ENCODE peak calls at places on chromosomes 12 and 14, in four cellular contexts. I, D, L and V are unnamed samples. For H3K27me3, the result is how much of the 10 kb centered on the place peaks cover.

GRCh38 chr14:89965839-89966238 is 10.1 kb downstream of the TDP1 start:
- DNase-seq in I (no peak), D (no peak), L (no peak), V (no peak)

GRCh38 chr14:88002421-88002820 is 2.5 kb upstream of the GPR65 start:
- DNase-seq in I (no peak), D (no peak), L (no peak), V (no peak)

GRCh38 chr14:30751646-30752416 is 122.5 kb upstream of the COCH start:
- DNase-seq in I (no peak), D (no peak), L (no peak), V (no peak)

GRCh38 chr14:49634547-49635334 is at the start of gene DNAAF2:
- DNase-seq in I (peak), D (peak), L (peak), V (peak)

GRCh38 chr14:69680297-69680696 is 68.9 kb downstream of the SUSD6 start:
- DNase-seq in I (no peak), D (no peak), L (no peak), V (no peak)

GRCh38 chr14:33530358-33530757 is 420.5 kb downstream of the EGLN3 start:
- DNase-seq in I (no peak), D (no peak), L (no peak), V (no peak)

GRCh38 chr12:89731614-89732013 is 23.0 kb upstream of the ATP2B1 start:
- DNase-seq in I (peak), D (no peak), L (no peak), V (no peak)

GRCh38 chr14:101988377-101988776 is 24.0 kb downstream of the DYNC1H1 start:
- DNase-seq in I (no peak), D (no peak), L (no peak), V (no peak)

GRCh38 chr12:18430425-18431048 is 169.2 kb downstream of the PIK3C2G start:
- DNase-seq in I (peak), D (no peak), L (peak), V (no peak)

GRCh38 chr12:131943876-131944275 is 5.9 kb upstream of the EP400 start:
- DNase-seq in I (no peak), D (peak), L (peak), V (no peak)

GRCh38 chr12:123150273-123150803 is 552 bp downstream of the PITPNM2 start:
- DNase-seq in I (no peak), D (peak), L (no peak), V (no peak)

GRCh38 chr14:79986251-79986650 is 225.1 kb downstream of the DIO2 start:
- DNase-seq in I (peak), D (no peak), L (no peak), V (no peak)

GRCh38 chr14:54208751-54209150 is 188.1 kb upstream of the CDKN3 start:
- DNase-seq in I (no peak), D (no peak), L (no peak), V (no peak)

GRCh38 chr12:1436015-1436414 is 158.4 kb downstream of the FBXL14 start:
- DNase-seq in I (no peak), D (no peak), L (no peak), V (no peak)

GRCh38 chr12:88681271-88681670 is 101.0 kb upstream of the KITLG start:
- DNase-seq in I (no peak), D (no peak), L (no peak), V (no peak)

GRCh38 chr14:37089410-37089809 is 83.0 kb downstream of the SLC25A21 start:
- DNase-seq in I (no peak), D (no peak), L (no peak), V (no peak)

GRCh38 chr14:74841230-74842207 is 34.4 kb downstream of the PROX2 start:
- DNase-seq in I (no peak), D (no peak), L (no peak), V (no peak)

GRCh38 chr14:74843653-74844052 is 32.3 kb downstream of the PROX2 start:
- DNase-seq in I (peak), D (no peak), L (no peak), V (no peak)

GRCh38 chr14:74846168-74846567 is 29.8 kb downstream of the PROX2 start:
- DNase-seq in I (no peak), D (no peak), L (no peak), V (no peak)

GRCh38 chr14:74848768-74849167 is 27.2 kb downstream of the PROX2 start:
- DNase-seq in I (no peak), D (no peak), L (no peak), V (peak)

DNA sequence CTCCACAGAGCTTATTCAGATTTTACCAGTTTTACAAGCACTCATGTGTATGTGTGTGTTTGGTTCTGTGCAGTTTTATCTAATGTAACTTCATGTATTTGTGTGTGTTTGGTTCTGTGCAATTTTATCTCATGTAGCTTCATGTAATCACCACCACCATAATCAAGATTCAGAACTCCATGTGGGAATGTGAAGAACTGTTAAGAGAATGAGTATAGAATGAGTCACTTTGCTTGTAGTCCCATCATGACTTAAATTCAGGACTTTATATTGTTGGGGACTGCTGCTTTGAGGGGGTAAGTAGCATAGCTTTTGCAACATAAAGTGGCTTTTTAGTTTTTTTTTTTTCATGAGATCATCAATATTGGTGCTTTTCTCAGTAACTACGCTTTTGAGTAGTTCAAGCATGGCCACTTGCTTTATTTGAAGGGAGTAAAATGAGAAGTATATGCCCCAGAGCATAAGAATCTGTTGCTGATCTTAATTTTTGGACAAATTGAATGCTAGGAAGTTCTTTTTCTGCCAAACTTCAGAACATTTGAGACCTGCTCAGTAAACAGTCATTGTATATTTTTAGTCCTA is 28.9 kb downstream of the PROX2 start:
- DNase-seq in I (no peak), D (no peak), L (no peak), V (no peak)
- H3K27me3 ChIP-seq in I (under half), D (under half), L (under half), V (under half)

GRCh38 chr14:43647302-43647701 is 859.8 kb downstream of the FSCB start:
- DNase-seq in I (no peak), D (no peak), L (no peak), V (no peak)
- TF ChIP-seq CTCF in I (peak), D (no peak), L (no peak), V (no peak)

DNA sequence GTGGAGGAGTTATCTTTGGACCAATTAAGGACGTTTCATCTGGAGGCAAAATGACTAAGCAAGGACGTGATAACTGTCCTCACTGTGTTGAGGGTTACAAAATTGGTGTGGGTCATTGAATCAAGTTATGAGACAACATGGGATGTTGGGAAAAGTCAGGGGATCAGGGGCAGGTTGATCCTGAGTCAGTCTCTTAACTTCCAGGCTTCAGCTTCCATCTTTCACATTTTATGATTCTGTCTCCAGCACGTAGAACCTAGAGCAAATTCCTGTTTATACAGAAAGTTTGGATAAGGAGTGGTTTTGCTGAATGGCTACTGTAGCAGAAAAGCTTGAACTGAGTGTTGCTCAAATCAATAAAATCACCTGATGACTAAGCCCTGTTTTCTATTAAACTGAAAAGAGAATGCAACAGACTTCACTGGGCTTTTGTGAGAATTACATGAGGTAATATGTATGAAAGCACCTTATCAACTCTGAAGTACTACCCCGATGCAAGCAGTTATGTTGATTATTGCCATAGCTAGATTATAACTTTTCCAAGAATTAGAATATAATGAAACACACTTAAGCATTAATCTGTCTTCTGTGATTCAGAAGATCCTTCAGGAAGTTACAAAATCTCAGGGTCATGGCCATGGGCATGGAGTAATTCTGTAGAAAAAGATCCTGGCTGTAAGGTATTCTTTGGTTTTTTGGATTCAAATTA is 184.8 kb downstream of the ETV6 start:
- DNase-seq in I (no peak), D (no peak), L (no peak), V (no peak)
- H3K27me3 ChIP-seq in I (under half), D (under half), L (under half), V (under half)

DNA sequence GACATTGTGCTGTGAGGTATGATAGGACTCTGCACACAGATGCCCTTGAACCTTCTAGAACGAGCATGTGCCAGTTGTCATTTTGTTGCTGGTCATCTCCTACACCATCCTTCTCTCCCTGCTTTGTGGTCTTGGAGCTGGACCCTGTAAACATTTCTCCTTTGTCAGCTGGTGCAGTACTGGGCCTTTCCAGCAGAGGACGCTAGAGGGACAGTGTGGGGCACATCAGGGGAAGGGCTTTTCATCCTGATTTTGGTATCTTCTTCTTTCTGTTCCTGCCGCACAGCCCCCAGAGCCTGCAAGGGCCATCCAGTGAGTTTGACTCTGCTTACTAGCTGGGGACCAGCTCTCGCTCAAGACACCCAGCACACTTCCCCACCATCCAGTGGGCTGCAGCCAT is 484.6 kb downstream of the AACS start:
- DNase-seq in I (no peak), D (no peak), L (no peak), V (no peak)
- TF ChIP-seq CTCF in I (peak), D (peak), L (no peak), V (no peak)

GRCh38 chr12:116878567-116879508 is 2.4 kb downstream of the HRK start:
- DNase-seq in I (no peak), D (no peak), L (no peak), V (peak)
- H3K27me3 ChIP-seq in I (half or more), D (half or more), L (half or more), V (half or more)

DNA sequence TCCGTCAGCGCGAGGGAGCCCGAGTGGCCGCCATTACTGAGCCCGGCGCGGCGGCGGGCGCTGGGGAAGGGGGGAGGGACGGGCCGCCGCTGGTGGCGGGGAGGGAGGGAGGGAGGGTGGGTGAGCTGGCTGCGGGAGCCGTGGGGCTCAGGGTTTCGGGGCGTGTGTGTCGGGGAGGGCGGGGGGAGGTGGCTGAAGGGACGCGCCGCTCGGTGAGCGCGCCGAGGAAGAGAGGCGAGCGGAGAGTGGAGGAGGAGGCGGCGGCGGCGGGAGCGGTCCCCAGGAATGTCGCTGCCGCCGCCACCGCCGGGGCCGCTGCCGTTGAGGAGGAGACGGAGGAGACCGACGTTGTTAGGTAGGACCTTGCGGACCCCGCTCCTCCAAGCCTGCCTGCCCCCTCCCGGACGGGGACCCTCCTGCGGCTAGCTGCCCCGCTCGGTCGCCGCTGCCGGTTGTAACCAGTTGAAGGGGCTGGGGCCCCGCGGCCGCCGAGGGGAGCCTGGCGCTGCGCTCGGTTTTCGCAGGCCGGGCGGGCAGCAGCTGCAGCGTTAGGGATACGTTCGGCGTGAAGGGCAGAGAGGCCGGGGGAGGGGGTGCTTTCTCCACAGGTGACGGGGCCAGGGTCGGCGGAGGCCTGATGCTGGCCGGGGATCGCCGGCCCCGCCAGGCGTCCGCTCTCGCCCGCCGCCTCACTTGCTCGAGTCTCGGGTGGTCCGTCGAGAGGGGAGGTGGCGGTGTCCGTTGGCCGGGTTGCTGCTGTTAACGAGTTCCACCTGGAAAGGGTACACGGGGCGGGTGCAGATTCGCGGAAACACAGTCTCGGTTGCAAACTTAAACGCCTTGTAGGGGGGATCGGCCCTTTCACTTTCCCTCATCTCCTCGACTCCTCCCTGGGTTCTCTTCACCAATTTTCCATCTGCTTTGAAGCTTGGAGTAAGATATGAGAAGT is at the start of gene ARHGAP5:
- DNase-seq in I (peak), D (no peak), L (peak), V (no peak)
- TF ChIP-seq CTCF in I (peak), D (no peak), L (no peak), V (peak)

GRCh38 chr12:23853640-23854039 is 95.8 kb downstream of the SOX5 start:
- DNase-seq in I (no peak), D (no peak), L (no peak), V (no peak)

GRCh38 chr12:23855813-23856212 is 93.7 kb downstream of the SOX5 start:
- DNase-seq in I (no peak), D (no peak), L (no peak), V (no peak)

GRCh38 chr12:23854598-23854997 is 94.9 kb downstream of the SOX5 start:
- DNase-seq in I (no peak), D (no peak), L (no peak), V (no peak)

GRCh38 chr12:23860019-23860418 is 89.5 kb downstream of the SOX5 start:
- DNase-seq in I (no peak), D (no peak), L (no peak), V (no peak)

GRCh38 chr12:23857201-23857600 is 92.3 kb downstream of the SOX5 start:
- DNase-seq in I (no peak), D (no peak), L (no peak), V (no peak)
- H3K27me3 ChIP-seq in I (under half), D (under half), L (under half), V (under half)

GRCh38 chr14:24607081-24607480 is 2.4 kb downstream of the GZMH start:
- DNase-seq in I (no peak), D (no peak), L (no peak), V (no peak)

GRCh38 chr14:24607635-24608492 is 1.6 kb downstream of the GZMH start:
- DNase-seq in I (no peak), D (no peak), L (no peak), V (no peak)

GRCh38 chr14:24609667-24610344 is at the start of gene GZMH:
- DNase-seq in I (no peak), D (no peak), L (no peak), V (no peak)

DNA sequence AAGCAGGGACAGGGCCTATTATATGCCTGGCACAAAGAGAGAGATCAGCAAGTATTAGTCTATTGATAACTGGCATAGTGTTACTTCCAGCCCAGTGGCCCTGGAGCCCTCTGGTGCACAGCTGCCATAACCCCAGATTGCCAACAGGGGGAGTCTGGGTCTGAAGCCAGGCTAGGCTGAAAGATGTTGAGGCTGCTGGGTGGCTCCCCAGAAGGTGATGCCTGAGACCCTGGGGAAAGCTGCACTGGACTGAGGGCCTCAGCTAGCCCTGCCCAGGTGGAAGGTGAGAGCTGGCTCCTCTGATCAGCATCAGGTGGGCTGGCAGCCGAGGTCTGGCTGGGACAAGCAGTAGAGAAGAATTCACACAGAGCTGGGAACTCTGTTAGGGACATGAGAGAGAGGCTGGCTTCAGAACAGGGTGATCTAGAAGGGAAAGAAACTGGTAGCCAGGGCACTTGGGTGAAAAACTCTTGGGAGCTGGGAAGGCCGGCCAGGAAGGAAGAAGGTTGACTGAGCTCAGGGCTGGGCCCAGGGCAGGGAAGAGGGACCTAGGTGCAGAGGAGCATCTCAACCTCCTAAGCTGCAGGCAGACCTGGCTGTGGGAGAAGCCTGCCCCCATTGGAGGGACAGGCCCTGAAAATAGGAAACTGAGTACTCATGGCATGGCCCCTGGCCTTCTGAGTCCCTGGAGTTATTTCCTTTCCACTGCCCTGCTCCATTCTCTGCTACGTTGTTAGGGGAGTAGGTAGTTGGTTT is 3.9 kb downstream of the GZMH start:
- DNase-seq in I (no peak), D (no peak), L (peak), V (no peak)
- TF ChIP-seq CTCF in I (peak), D (peak), L (peak), V (peak)